ENCODE peak calls at places on chromosome 22, in seven cellular contexts. F is stomach, Z is A549, Q is ovary, M is H1, A is transverse colon, G is sigmoid colon. J is an unnamed sample.

GRCh38 chr22:50473855-50474671 is 772 bp downstream of the SBF1 start:
- DNase-seq in F (peak), Z (no peak), Q (no peak), M (no peak), A (peak), G (peak), J (no peak)

GRCh38 chr22:33927752-33928151 is 7.5 kb upstream of the LARGE1 start:
- DNase-seq in F (no peak), Z (no peak), Q (no peak), M (no peak), A (no peak), G (no peak), J (no peak)

GRCh38 chr22:21633481-21633880 is 921 bp downstream of the CCDC116 start:
- DNase-seq in F (no peak), Z (no peak), Q (no peak), M (no peak), A (no peak), G (no peak), J (no peak)

GRCh38 chr22:29431986-29432385 is 6.4 kb upstream of the RFPL1 start:
- DNase-seq in F (no peak), Z (no peak), Q (no peak), M (no peak), A (no peak), G (no peak), J (no peak)

GRCh38 chr22:24592144-24592845 is 578 bp downstream of the LRRC75B start:
- DNase-seq in F (no peak), Z (peak), Q (peak), M (peak), A (peak), G (no peak), J (no peak)

GRCh38 chr22:48595511-48595905 is 1232.2 kb downstream of the BRD1 start:
- DNase-seq in F (no peak), Z (no peak), Q (no peak), M (no peak), A (no peak), G (no peak), J (no peak)

GRCh38 chr22:17587631-17588030 is 24.3 kb downstream of the SLC25A18 start:
- DNase-seq in F (no peak), Z (no peak), Q (peak), M (no peak), A (no peak), G (no peak), J (no peak)

GRCh38 chr22:46045459-46046298 is 68.7 kb upstream of the WNT7B start:
- DNase-seq in F (peak), Z (no peak), Q (no peak), M (no peak), A (peak), G (peak), J (peak)

GRCh38 chr22:47089796-47090460 is 327.5 kb downstream of the TBC1D22A start:
- DNase-seq in F (no peak), Z (no peak), Q (no peak), M (peak), A (no peak), G (no peak), J (no peak)

GRCh38 chr22:45680932-45681700 is 9.5 kb downstream of the ATXN10 start:
- DNase-seq in F (no peak), Z (peak), Q (no peak), M (no peak), A (no peak), G (no peak), J (no peak)

GRCh38 chr22:17098379-17098819 is 13.6 kb downstream of the IL17RA start:
- DNase-seq in F (no peak), Z (no peak), Q (no peak), M (no peak), A (no peak), G (peak), J (no peak)

GRCh38 chr22:40156001-40156516 is 21.7 kb upstream of the TNRC6B start:
- DNase-seq in F (peak), Z (peak), Q (no peak), M (peak), A (peak), G (no peak), J (no peak)

GRCh38 chr22:33747576-33748180 is 172.6 kb downstream of the LARGE1 start:
- DNase-seq in F (peak), Z (peak), Q (no peak), M (no peak), A (peak), G (no peak), J (no peak)

GRCh38 chr22:38725900-38726655 is 20.3 kb downstream of the GTPBP1 start:
- DNase-seq in F (no peak), Z (no peak), Q (no peak), M (no peak), A (no peak), G (peak), J (no peak)

GRCh38 chr22:37568448-37569008 is 8.2 kb downstream of the CDC42EP1 start:
- DNase-seq in F (no peak), Z (no peak), Q (no peak), M (no peak), A (no peak), G (no peak), J (no peak)

GRCh38 chr22:46052801-46053562 is 76.0 kb upstream of the WNT7B start:
- DNase-seq in F (peak), Z (no peak), Q (no peak), M (no peak), A (peak), G (peak), J (no peak)

GRCh38 chr22:25048659-25049657 is 96.4 kb downstream of the KIAA1671 start:
- DNase-seq in F (peak), Z (peak), Q (peak), M (peak), A (peak), G (no peak), J (peak)

GRCh38 chr22:45552017-45552411 is 49.3 kb downstream of the FBLN1 start:
- DNase-seq in F (no peak), Z (no peak), Q (no peak), M (no peak), A (no peak), G (no peak), J (no peak)

GRCh38 chr22:49866646-49867045 is 13.0 kb downstream of the ZBED4 start:
- DNase-seq in F (no peak), Z (no peak), Q (no peak), M (no peak), A (no peak), G (no peak), J (no peak)

GRCh38 chr22:23233746-23234408 is 53.6 kb downstream of the BCR start:
- DNase-seq in F (no peak), Z (no peak), Q (no peak), M (no peak), A (no peak), G (no peak), J (no peak)

GRCh38 chr22:33324228-33324627 is 266.0 kb upstream of the SYN3 start:
- DNase-seq in F (no peak), Z (no peak), Q (no peak), M (no peak), A (no peak), G (no peak), J (no peak)

GRCh38 chr22:47474895-47475294 is 712.4 kb downstream of the TBC1D22A start:
- DNase-seq in F (no peak), Z (no peak), Q (no peak), M (no peak), A (no peak), G (no peak), J (peak)

GRCh38 chr22:38638216-38638615 is 18.0 kb downstream of the FAM227A start:
- DNase-seq in F (no peak), Z (no peak), Q (no peak), M (no peak), A (no peak), G (no peak), J (no peak)

GRCh38 chr22:45537734-45538181 is 35.1 kb downstream of the FBLN1 start:
- DNase-seq in F (peak), Z (no peak), Q (peak), M (no peak), A (peak), G (peak), J (no peak)

GRCh38 chr22:23315341-23315917 is 135.1 kb downstream of the BCR start:
- DNase-seq in F (peak), Z (peak), Q (peak), M (peak), A (peak), G (peak), J (peak)

GRCh38 chr22:21791635-21792625 is 56.3 kb upstream of the YPEL1 start:
- DNase-seq in F (no peak), Z (peak), Q (no peak), M (no peak), A (no peak), G (no peak), J (no peak)

GRCh38 chr22:40434101-40434500 is 63.7 kb downstream of the SGSM3 start:
- DNase-seq in F (no peak), Z (no peak), Q (no peak), M (no peak), A (no peak), G (no peak), J (no peak)

GRCh38 chr22:38049812-38050619 is 7.2 kb upstream of the PICK1 start:
- DNase-seq in F (no peak), Z (no peak), Q (no peak), M (no peak), A (no peak), G (no peak), J (no peak)

GRCh38 chr22:35227248-35227647 is 30.0 kb upstream of the HMGXB4 start:
- DNase-seq in F (no peak), Z (no peak), Q (no peak), M (peak), A (no peak), G (no peak), J (no peak)

GRCh38 chr22:39148727-39149535 is 3.5 kb downstream of the CBX7 start:
- DNase-seq in F (peak), Z (no peak), Q (peak), M (peak), A (peak), G (peak), J (peak)

GRCh38 chr22:23065069-23065451 is 5.3 kb upstream of the GNAZ start:
- DNase-seq in F (peak), Z (no peak), Q (peak), M (no peak), A (no peak), G (no peak), J (no peak)

DNA sequence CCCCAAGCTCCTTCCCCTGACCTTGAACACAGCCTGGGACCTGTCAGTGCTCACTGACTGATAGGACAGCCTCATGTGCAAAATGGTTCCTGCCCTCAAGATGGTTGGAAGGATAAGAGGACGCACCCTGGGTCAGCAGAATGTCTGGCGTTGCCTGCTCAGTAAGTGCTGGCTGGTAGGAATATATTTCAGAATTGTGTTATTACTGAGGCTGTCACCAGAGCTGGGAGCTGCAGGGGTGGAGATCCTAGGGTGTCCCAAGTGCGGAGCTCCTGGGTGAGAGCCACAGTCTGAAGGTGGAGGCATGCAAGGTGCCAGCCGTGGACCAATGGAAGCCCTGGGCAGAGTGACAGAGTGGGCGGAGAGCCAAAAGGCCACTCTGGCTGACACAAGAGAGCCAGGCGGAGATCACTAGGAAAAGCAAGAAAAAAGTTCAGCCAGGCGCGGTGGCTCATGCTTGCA is 1.0 kb upstream of the SEC14L4 start:
- DNase-seq in F (peak), Z (no peak), Q (no peak), M (no peak), A (no peak), G (no peak), J (no peak)
- TF ChIP-seq EP300 in F (no peak), Z (no peak), Q (no peak), M (no peak), A (no peak), G (no peak), J (no peak)

DNA sequence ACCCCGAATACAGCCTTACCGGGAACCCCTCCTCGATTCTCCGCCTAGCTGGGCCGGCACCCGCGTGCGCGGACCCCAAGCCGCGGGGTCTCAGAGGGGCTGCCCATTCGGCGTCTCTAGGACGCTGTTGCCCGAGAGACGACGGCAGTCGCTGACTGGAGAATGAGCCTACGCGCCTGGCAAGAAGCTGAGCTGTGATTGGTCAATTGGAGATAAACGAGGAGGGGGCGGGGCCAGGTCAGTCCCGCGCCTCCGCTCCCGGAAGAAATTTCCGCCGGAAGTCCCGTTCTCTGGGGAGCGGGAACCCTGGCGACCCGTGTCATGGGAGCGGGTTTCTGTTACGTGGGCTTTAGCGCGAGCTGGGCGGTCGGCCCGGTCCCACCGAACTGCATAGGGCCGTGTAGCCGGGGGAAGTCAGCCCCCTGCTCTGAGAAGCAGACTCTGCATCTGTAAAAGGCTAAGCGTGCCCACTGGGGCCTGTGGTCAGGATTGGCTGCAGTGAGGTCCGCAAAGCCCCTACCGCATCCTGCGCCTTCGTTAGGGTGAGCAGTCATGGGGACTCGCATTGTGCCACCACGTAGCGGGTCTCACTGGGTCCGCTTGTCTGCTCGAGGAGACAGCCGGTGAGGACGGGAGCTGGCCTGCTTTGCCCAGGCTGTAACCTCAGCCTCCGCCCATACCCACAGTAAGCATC is at the start of gene EFCAB6:
- DNase-seq in F (peak), Z (peak), Q (peak), M (peak), A (peak), G (peak), J (peak)
- TF ChIP-seq POLR2A in F (no peak), Z (peak), Q (peak), M (no peak), A (peak), G (peak), J (peak)

DNA sequence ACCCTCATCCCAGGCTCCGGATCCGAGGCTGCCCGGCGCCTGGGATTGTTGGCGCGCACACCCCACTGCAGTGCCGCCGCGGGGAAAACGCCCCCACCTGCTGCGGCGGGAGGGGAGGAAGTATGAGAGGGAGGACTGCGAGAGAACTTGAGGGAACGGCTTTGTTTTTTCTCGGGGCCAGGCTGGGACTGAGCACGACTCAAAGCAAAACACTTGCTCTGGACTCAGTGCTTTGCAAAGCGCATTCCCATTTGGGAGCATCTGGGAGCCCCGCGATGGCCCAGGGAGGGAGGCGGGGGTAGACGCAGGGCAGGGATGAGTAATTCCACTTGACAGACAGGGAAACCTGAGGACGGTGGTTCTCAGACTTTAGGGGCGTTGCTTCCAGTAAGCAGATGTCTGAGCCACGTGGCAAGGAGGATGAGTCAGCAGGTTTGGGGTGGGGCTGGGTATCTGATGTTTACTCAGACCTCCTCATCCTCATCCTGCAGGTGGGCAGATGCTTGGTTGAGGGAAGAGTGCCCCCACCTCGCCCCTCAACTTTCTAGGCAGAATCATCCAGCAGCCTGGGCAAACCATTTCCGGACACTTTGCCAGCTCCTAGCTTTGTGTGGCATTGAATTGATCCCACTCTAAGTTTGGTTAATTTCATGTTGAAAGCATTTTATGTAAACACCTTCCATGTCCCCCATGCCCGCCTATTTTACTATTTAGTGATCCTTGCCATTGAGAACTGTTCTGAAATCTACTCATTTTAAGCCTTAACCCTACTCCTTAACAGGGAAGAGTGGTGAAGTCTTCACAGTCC is 1.5 kb downstream of the MIAT start:
- DNase-seq in F (peak), Z (peak), Q (peak), M (peak), A (peak), G (no peak), J (peak)
- H3K4me3 ChIP-seq in F (peak), Z (peak), Q (peak), M (peak), A (peak), G (no peak), J (peak)

GRCh38 chr22:41469218-41469851 is 418 bp downstream of the ACO2 start:
- DNase-seq in F (peak), Z (no peak), Q (no peak), M (no peak), A (peak), G (peak), J (no peak)

GRCh38 chr22:41471606-41472005 is 2.7 kb downstream of the ACO2 start:
- DNase-seq in F (no peak), Z (no peak), Q (no peak), M (no peak), A (no peak), G (no peak), J (no peak)

DNA sequence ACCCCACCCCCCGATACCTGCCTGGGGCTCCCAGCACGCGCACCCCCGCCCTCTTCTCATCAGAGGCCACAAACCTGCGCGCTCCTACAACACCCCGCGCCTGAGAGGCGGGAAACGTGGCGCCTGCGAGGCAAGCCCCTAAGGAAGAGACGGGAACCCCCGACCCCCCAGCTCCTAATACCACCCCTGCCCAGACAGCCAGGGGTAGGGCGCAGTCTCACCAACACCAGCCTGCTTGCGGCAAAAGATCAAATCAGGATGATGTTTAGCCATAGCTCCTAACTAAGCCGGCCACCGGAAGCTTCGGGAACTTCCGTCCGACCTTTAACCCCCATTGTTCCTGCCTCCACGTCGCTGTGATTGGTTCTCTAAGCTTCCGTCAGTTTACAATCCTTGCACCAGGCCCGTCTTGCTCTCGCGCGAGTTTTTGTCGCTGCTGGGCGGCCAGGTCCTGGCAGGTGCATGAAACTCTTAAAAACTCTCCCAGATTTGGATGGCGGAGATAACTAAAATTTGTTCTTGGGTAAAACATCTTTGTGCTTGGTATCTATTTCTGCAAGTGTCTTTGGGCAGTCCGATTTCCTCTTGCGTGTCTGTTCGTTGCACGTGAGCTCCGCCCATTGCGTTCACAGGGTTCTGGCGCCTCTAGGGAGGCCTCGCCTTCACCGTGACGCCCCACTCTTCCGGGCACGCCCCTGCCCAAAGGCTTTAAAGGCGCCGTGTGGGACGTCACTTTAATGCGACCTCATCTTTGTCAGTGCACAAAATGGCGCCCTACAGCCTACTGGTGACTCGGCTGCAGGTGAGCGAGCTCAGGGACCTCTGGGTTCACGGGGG is at the start of the genes ACO2 and PHF5A:
- DNase-seq in F (peak), Z (peak), Q (peak), M (peak), A (peak), G (peak), J (peak)
- TF ChIP-seq EP300 in F (peak), Z (no peak), Q (peak), M (no peak), A (no peak), G (no peak), J (peak)

GRCh38 chr22:36331306-36331911 is 56.4 kb downstream of the MYH9 start:
- DNase-seq in F (peak), Z (peak), Q (peak), M (no peak), A (peak), G (peak), J (no peak)
- TF ChIP-seq POLR2A in F (no peak), Z (no peak), Q (no peak), M (peak), A (peak), G (peak), J (peak)

GRCh38 chr22:19844423-19845368 is 10.0 kb downstream of the GNB1L start:
- DNase-seq in F (peak), Z (no peak), Q (no peak), M (peak), A (no peak), G (peak), J (no peak)
- H3K4me3 ChIP-seq in F (no peak), Z (no peak), Q (no peak), M (no peak), A (no peak), G (no peak), J (no peak)